ENCODE peak calls at places on chromosome 16, in eight cellular contexts. I, H, D, E, J, C, N and Q are unnamed samples.
A peak's percentile ranks its signal among the peaks of the same experiment; 100 is the strongest.

GRCh38 chr16:2082171-2082982 is 34.6 kb downstream of the TSC2 start:
- DNase-seq in N (no peak), D (no peak), H (peak; percentile 7), C (no peak), I (no peak), E (no peak), J (no peak), Q (no peak)

GRCh38 chr16:82433042-82433441 is 193.7 kb upstream of the CDH13 start:
- DNase-seq in D (no peak), N (no peak), E (no peak), C (no peak), I (no peak), J (no peak), H (no peak), Q (no peak)

GRCh38 chr16:1103649-1104005 is 7.6 kb upstream of the C1QTNF8 start:
- DNase-seq in D (no peak), H (no peak), J (no peak), I (no peak), N (no peak), E (no peak), C (no peak), Q (no peak)

GRCh38 chr16:21720533-21720932 is 56.8 kb downstream of the OTOA start:
- DNase-seq in C (no peak), I (no peak), N (no peak), J (no peak), E (no peak), D (no peak), H (no peak), Q (no peak)

GRCh38 chr16:48687421-48688038 is 77.5 kb upstream of the N4BP1 start:
- DNase-seq in C (peak; percentile 46), I (peak; percentile 20), D (peak; percentile 34), E (peak; percentile 24), J (peak; percentile 83), N (peak; percentile 64), H (peak; percentile 57), Q (peak; percentile 84)

GRCh38 chr16:75074920-75075687 is 41.5 kb downstream of the LDHD start:
- DNase-seq in E (no peak), D (peak; percentile 59), I (peak; percentile 11), C (no peak), H (no peak), J (no peak), N (no peak), Q (no peak)

GRCh38 chr16:10077861-10078260 is 104.4 kb downstream of the GRIN2A start:
- DNase-seq in N (no peak), I (no peak), E (no peak), C (no peak), H (no peak), J (no peak), D (no peak), Q (no peak)

GRCh38 chr16:56675685-56676210 is 6.1 kb downstream of the MT1H start:
- DNase-seq in D (no peak), E (no peak), H (no peak), J (no peak), I (no peak), N (no peak), C (no peak), Q (no peak)

GRCh38 chr16:4179020-4179419 is 62.8 kb upstream of the ADCY9 start:
- DNase-seq in E (no peak), C (peak; percentile 41), H (peak; percentile 48), J (no peak), D (no peak), N (no peak), I (peak; percentile 52), Q (peak; percentile 10)